ENCODE peak calls at places on chromosomes 4 and X, in four cellular contexts. P, V, D and R are unnamed samples.
A peak's percentile ranks its signal among the peaks of the same experiment; 100 is the strongest.

GRCh38 chrX:136975642-136976518 is 57.9 kb downstream of the GPR101 start:
- DNase-seq in P (no peak), V (no peak), D (no peak), R (no peak)

GRCh38 chrX:148599404-148599803 is 99.0 kb downstream of the AFF2 start:
- DNase-seq in P (no peak), V (no peak), D (no peak), R (no peak)

GRCh38 chrX:100098660-100099375 is 311.3 kb downstream of the PCDH19 start:
- DNase-seq in P (no peak), V (no peak), D (no peak), R (no peak)

GRCh38 chr4:163331629-163332360 is 601 bp downstream of the NPY1R start:
- DNase-seq in P (peak; percentile 68), V (no peak), D (no peak), R (no peak)

GRCh38 chrX:107601759-107602158 is 26.6 kb upstream of the PRPS1 start:
- DNase-seq in P (no peak), V (no peak), D (no peak), R (no peak)

GRCh38 chr4:105598787-105599186 is 46.4 kb downstream of the ARHGEF38 start:
- DNase-seq in P (no peak), V (no peak), D (no peak), R (no peak)

GRCh38 chr4:30718889-30719252 is 1.3 kb upstream of the PCDH7 start:
- DNase-seq in P (peak; percentile 48), V (peak; percentile 13), D (no peak), R (no peak)

GRCh38 chrX:11437642-11438379 is 144.6 kb downstream of the AMELX start:
- DNase-seq in P (no peak), V (no peak), D (no peak), R (no peak)

GRCh38 chr4:185470503-185471195 is 884 bp downstream of the CCDC110 start:
- DNase-seq in P (peak; percentile 41), V (peak; percentile 69), D (no peak), R (peak; percentile 84)

GRCh38 chr4:101356928-101357327 is 9.6 kb upstream of the PPP3CA start:
- DNase-seq in P (no peak), V (no peak), D (no peak), R (no peak)

GRCh38 chr4:41104155-41104554 is 110.2 kb downstream of the APBB2 start:
- DNase-seq in P (no peak), V (no peak), D (no peak), R (no peak)

GRCh38 chr4:68490826-68491457 is 43.7 kb downstream of the TMPRSS11E start:
- DNase-seq in P (no peak), V (no peak), D (no peak), R (no peak)

GRCh38 chrX:112840382-112841113 is at the start of gene AMOT:
- DNase-seq in P (peak; percentile 84), V (peak; percentile 81), D (no peak), R (peak; percentile 71)

GRCh38 chr4:147566762-147567161 is 50.4 kb upstream of the TMEM184C start:
- DNase-seq in P (no peak), V (no peak), D (no peak), R (no peak)

GRCh38 chr4:94127707-94128328 is 79.8 kb upstream of the SMARCAD1 start:
- DNase-seq in P (peak; percentile 74), V (no peak), D (peak; percentile 66), R (no peak)

GRCh38 chr4:143262838-143263237 is 73.8 kb upstream of the GAB1 start:
- DNase-seq in P (no peak), V (no peak), D (no peak), R (no peak)

GRCh38 chr4:52837716-52838558 is 24.2 kb upstream of the RASL11B start:
- DNase-seq in P (no peak), V (no peak), D (no peak), R (no peak)

GRCh38 chr4:76624271-76624681 is 189.2 kb downstream of the SHROOM3 start:
- DNase-seq in P (peak; percentile 74), V (peak; percentile 52), D (no peak), R (no peak)

GRCh38 chrX:112654871-112655270 is 24.9 kb downstream of the LHFPL1 start:
- DNase-seq in P (no peak), V (no peak), D (no peak), R (no peak)

GRCh38 chr4:5710962-5711478 is at the start of gene EVC:
- DNase-seq in P (peak; percentile 71), V (peak; percentile 87), D (no peak), R (peak; percentile 42)

GRCh38 chr4:105186701-105187158 is 40.1 kb downstream of the TET2 start:
- DNase-seq in P (no peak), V (no peak), D (no peak), R (no peak)

GRCh38 chr4:52577285-52577968 is 81.7 kb downstream of the USP46 start:
- DNase-seq in P (no peak), V (no peak), D (no peak), R (no peak)

GRCh38 chrX:123822965-123823364 is 36.9 kb upstream of the XIAP start:
- DNase-seq in P (no peak), V (no peak), D (no peak), R (no peak)

GRCh38 chr4:122480023-122480422 is 23.5 kb upstream of the IL2 start:
- DNase-seq in P (no peak), V (no peak), D (peak; percentile 36), R (no peak)

GRCh38 chr4:13615162-13615561 is 12.4 kb downstream of the BOD1L1 start:
- DNase-seq in P (no peak), V (no peak), D (peak; percentile 71), R (no peak)
- H3K36me3 ChIP-seq in P (peaks cover 31% of the 10 kb centered on the region), V (no peaks in the 10 kb centered on the region), D (peaks cover 45% of the 10 kb centered on the region), R (peaks cover 2% of the 10 kb centered on the region)

GRCh38 chrX:115624916-115625315 is 63.9 kb downstream of the PLS3 start:
- DNase-seq in P (no peak), V (no peak), D (no peak), R (no peak)

GRCh38 chrX:115630204-115630603 is 69.2 kb downstream of the PLS3 start:
- DNase-seq in P (no peak), V (no peak), D (no peak), R (no peak)

GRCh38 chrX:115622534-115622933 is 61.6 kb downstream of the PLS3 start:
- DNase-seq in P (no peak), V (no peak), D (no peak), R (no peak)

GRCh38 chrX:115625577-115626301 is 64.8 kb downstream of the PLS3 start:
- DNase-seq in P (no peak), V (no peak), D (no peak), R (no peak)
- H3K36me3 ChIP-seq in P (no peaks in the 10 kb centered on the region), V (no peaks in the 10 kb centered on the region), D (no peaks in the 10 kb centered on the region), R (no peaks in the 10 kb centered on the region)

DNA sequence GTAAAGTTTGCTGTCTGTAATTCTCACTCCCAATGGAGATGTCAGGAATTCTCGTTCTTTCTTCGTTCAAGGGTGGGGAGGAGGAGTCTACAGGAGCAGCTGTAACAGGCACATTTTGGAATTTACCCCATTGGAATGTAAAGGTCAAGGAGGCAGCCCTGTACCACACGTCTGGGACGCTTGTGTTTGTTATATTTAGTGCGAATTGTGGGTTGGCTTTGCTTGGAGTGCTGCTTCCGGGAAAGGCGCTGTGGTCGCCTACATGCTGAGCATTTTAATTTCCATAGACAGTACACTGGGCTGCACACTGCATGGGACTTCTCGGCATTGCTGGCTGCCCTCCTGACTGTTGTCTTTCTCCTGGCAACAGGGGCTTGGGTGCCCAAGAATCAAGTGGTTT is 12.8 kb downstream of the GYG2 start:
- DNase-seq in P (no peak), V (no peak), D (no peak), R (no peak)
- H3K36me3 ChIP-seq in P (no peaks in the 10 kb centered on the region), V (no peaks in the 10 kb centered on the region), D (no peaks in the 10 kb centered on the region), R (no peaks in the 10 kb centered on the region)

GRCh38 chr4:187271848-187272247 is 548.2 kb upstream of the FAT1 start:
- DNase-seq in P (no peak), V (no peak), D (no peak), R (no peak)

GRCh38 chr4:187270154-187270553 is 546.5 kb upstream of the FAT1 start:
- DNase-seq in P (no peak), V (no peak), D (no peak), R (no peak)

GRCh38 chr4:187268940-187269339 is 545.3 kb upstream of the FAT1 start:
- DNase-seq in P (no peak), V (no peak), D (no peak), R (no peak)
- H3K36me3 ChIP-seq in P (no peaks in the 10 kb centered on the region), V (no peaks in the 10 kb centered on the region), D (no peaks in the 10 kb centered on the region), R (no peaks in the 10 kb centered on the region)

GRCh38 chrX:2226906-2227656 is 273.7 kb downstream of the DHRSX start:
- DNase-seq in P (no peak), V (no peak), D (no peak), R (no peak)

GRCh38 chrX:2226182-2226581 is 274.6 kb downstream of the DHRSX start:
- DNase-seq in P (no peak), V (no peak), D (no peak), R (no peak)

GRCh38 chrX:2224597-2225235 is 276.1 kb downstream of the DHRSX start:
- DNase-seq in P (no peak), V (no peak), D (no peak), R (no peak)

GRCh38 chrX:2220829-2221567 is 279.8 kb downstream of the DHRSX start:
- DNase-seq in P (no peak), V (no peak), D (no peak), R (no peak)

GRCh38 chrX:2224141-2224540 is 276.6 kb downstream of the DHRSX start:
- DNase-seq in P (no peak), V (no peak), D (no peak), R (no peak)
- H3K36me3 ChIP-seq in P (peaks cover 21% of the 10 kb centered on the region), V (no peaks in the 10 kb centered on the region), D (no peaks in the 10 kb centered on the region), R (peaks cover 17% of the 10 kb centered on the region)

GRCh38 chrX:53412441-53412840 is 10.0 kb downstream of the SMC1A start:
- DNase-seq in P (no peak), V (no peak), D (peak; percentile 55), R (no peak)
- H3K36me3 ChIP-seq in P (no peaks in the 10 kb centered on the region), V (no peaks in the 10 kb centered on the region), D (peaks cover 9% of the 10 kb centered on the region), R (peaks cover 72% of the 10 kb centered on the region)

GRCh38 chr4:3237711-3238560 is 11.0 kb upstream of the MSANTD1 start:
- DNase-seq in P (peak; percentile 67), V (no peak), D (no peak), R (no peak)
- H3K36me3 ChIP-seq in P (peaks cover 11% of the 10 kb centered on the region), V (no peaks in the 10 kb centered on the region), D (no peaks in the 10 kb centered on the region), R (peaks cover 72% of the 10 kb centered on the region)